ENCODE peak calls at places on chromosome 15, in nine cellular contexts. One of them, this sample, is unnamed.

GRCh38 chr15:63372753-63373152 is 8.9 kb downstream of the CA12 start:
- DNase-seq in neural crest cell: no peak
- DNase-seq in astrocyte: peak; percentile 52
- DNase-seq in NB4: no peak
- DNase-seq in PC-3: no peak
- DNase-seq in fibroblast of mammary gland: peak; percentile 94
- DNase-seq in fibroblast of pulmonary artery: no peak
- DNase-seq in mesothelial cell of epicardium: no peak
- DNase-seq in thyroid gland: no peak
- DNase-seq in this sample: no peak

GRCh38 chr15:40328711-40329240 is 5.3 kb downstream of the INAFM2 start:
- DNase-seq in neural crest cell: no peak
- DNase-seq in astrocyte: no peak
- DNase-seq in NB4: no peak
- DNase-seq in PC-3: no peak
- DNase-seq in fibroblast of mammary gland: no peak
- DNase-seq in fibroblast of pulmonary artery: no peak
- DNase-seq in mesothelial cell of epicardium: no peak
- DNase-seq in thyroid gland: no peak
- DNase-seq in this sample: no peak

GRCh38 chr15:26759991-26760390 is 12.9 kb downstream of the GABRB3 start:
- DNase-seq in neural crest cell: no peak
- DNase-seq in astrocyte: no peak
- DNase-seq in NB4: no peak
- DNase-seq in PC-3: no peak
- DNase-seq in fibroblast of mammary gland: no peak
- DNase-seq in fibroblast of pulmonary artery: no peak
- DNase-seq in mesothelial cell of epicardium: no peak
- DNase-seq in thyroid gland: no peak
- DNase-seq in this sample: no peak

GRCh38 chr15:32730677-32731654 is 13.2 kb downstream of the GREM1 start:
- DNase-seq in neural crest cell: no peak
- DNase-seq in astrocyte: no peak
- DNase-seq in NB4: no peak
- DNase-seq in PC-3: peak; percentile 57
- DNase-seq in fibroblast of mammary gland: no peak
- DNase-seq in fibroblast of pulmonary artery: peak; percentile 29
- DNase-seq in mesothelial cell of epicardium: peak; percentile 58
- DNase-seq in thyroid gland: peak; percentile 93
- DNase-seq in this sample: no peak

GRCh38 chr15:68598171-68599152 is 19.7 kb downstream of the CORO2B start:
- DNase-seq in neural crest cell: no peak
- DNase-seq in astrocyte: no peak
- DNase-seq in NB4: no peak
- DNase-seq in PC-3: no peak
- DNase-seq in fibroblast of mammary gland: peak; percentile 84
- DNase-seq in fibroblast of pulmonary artery: no peak
- DNase-seq in mesothelial cell of epicardium: no peak
- DNase-seq in thyroid gland: no peak
- DNase-seq in this sample: no peak

GRCh38 chr15:60526127-60526616 is 47.2 kb upstream of the ICE2 start:
- DNase-seq in neural crest cell: no peak
- DNase-seq in astrocyte: no peak
- DNase-seq in NB4: no peak
- DNase-seq in PC-3: peak; percentile 94
- DNase-seq in fibroblast of mammary gland: peak; percentile 76
- DNase-seq in fibroblast of pulmonary artery: no peak
- DNase-seq in mesothelial cell of epicardium: no peak
- DNase-seq in thyroid gland: no peak
- DNase-seq in this sample: no peak

GRCh38 chr15:57026016-57026602 is 107.7 kb downstream of the TCF12 start:
- DNase-seq in neural crest cell: no peak
- DNase-seq in astrocyte: no peak
- DNase-seq in NB4: no peak
- DNase-seq in PC-3: no peak
- DNase-seq in fibroblast of mammary gland: no peak
- DNase-seq in fibroblast of pulmonary artery: no peak
- DNase-seq in mesothelial cell of epicardium: no peak
- DNase-seq in thyroid gland: no peak
- DNase-seq in this sample: no peak

GRCh38 chr15:57097246-57097645 is 178.8 kb downstream of the TCF12 start:
- DNase-seq in neural crest cell: no peak
- DNase-seq in astrocyte: no peak
- DNase-seq in NB4: no peak
- DNase-seq in PC-3: no peak
- DNase-seq in fibroblast of mammary gland: no peak
- DNase-seq in fibroblast of pulmonary artery: no peak
- DNase-seq in mesothelial cell of epicardium: no peak
- DNase-seq in thyroid gland: no peak
- DNase-seq in this sample: no peak

GRCh38 chr15:58931985-58932384 is 1.5 kb downstream of the SLTM start:
- DNase-seq in neural crest cell: no peak
- DNase-seq in astrocyte: peak; percentile 48
- DNase-seq in NB4: peak; percentile 82
- DNase-seq in PC-3: peak; percentile 52
- DNase-seq in fibroblast of mammary gland: peak; percentile 60
- DNase-seq in fibroblast of pulmonary artery: peak; percentile 55
- DNase-seq in mesothelial cell of epicardium: no peak
- DNase-seq in thyroid gland: peak; percentile 38
- DNase-seq in this sample: peak; percentile 61

GRCh38 chr15:73518180-73518862 is 75.4 kb downstream of the REC114 start:
- DNase-seq in neural crest cell: no peak
- DNase-seq in astrocyte: no peak
- DNase-seq in NB4: no peak
- DNase-seq in PC-3: no peak
- DNase-seq in fibroblast of mammary gland: no peak
- DNase-seq in fibroblast of pulmonary artery: no peak
- DNase-seq in mesothelial cell of epicardium: no peak
- DNase-seq in thyroid gland: peak; percentile 71
- DNase-seq in this sample: no peak

GRCh38 chr15:78077053-78077859 is at the start of gene TBC1D2B:
- DNase-seq in neural crest cell: peak; percentile 56
- DNase-seq in astrocyte: no peak
- DNase-seq in NB4: peak; percentile 87
- DNase-seq in PC-3: peak; percentile 52
- DNase-seq in fibroblast of mammary gland: peak; percentile 51
- DNase-seq in fibroblast of pulmonary artery: peak; percentile 60
- DNase-seq in mesothelial cell of epicardium: peak; percentile 50
- DNase-seq in thyroid gland: peak; percentile 60
- DNase-seq in this sample: peak; percentile 87
- TF ChIP-seq CTCF in neural crest cell: no peak
- TF ChIP-seq CTCF in astrocyte: no peak
- TF ChIP-seq CTCF in NB4: no peak
- TF ChIP-seq CTCF in PC-3: no peak
- TF ChIP-seq CTCF in fibroblast of mammary gland: no peak
- TF ChIP-seq CTCF in fibroblast of pulmonary artery: no peak
- TF ChIP-seq CTCF in mesothelial cell of epicardium: no peak
- TF ChIP-seq CTCF in thyroid gland: no peak
- TF ChIP-seq CTCF in this sample: no peak

GRCh38 chr15:94412979-94413741 is 181.8 kb downstream of the MCTP2 start:
- DNase-seq in neural crest cell: no peak
- DNase-seq in astrocyte: no peak
- DNase-seq in NB4: peak; percentile 48
- DNase-seq in PC-3: peak; percentile 35
- DNase-seq in fibroblast of mammary gland: peak; percentile 35
- DNase-seq in fibroblast of pulmonary artery: peak; percentile 33
- DNase-seq in mesothelial cell of epicardium: no peak
- DNase-seq in thyroid gland: no peak
- DNase-seq in this sample: peak; percentile 12
- TF ChIP-seq CTCF in neural crest cell: peak; percentile 84
- TF ChIP-seq CTCF in astrocyte: peak; percentile 28
- TF ChIP-seq CTCF in NB4: no peak
- TF ChIP-seq CTCF in PC-3: peak; percentile 67
- TF ChIP-seq CTCF in fibroblast of mammary gland: peak; percentile 44
- TF ChIP-seq CTCF in fibroblast of pulmonary artery: peak; percentile 30
- TF ChIP-seq CTCF in mesothelial cell of epicardium: peak; percentile 73
- TF ChIP-seq CTCF in thyroid gland: peak; percentile 47
- TF ChIP-seq CTCF in this sample: peak; percentile 17

DNA sequence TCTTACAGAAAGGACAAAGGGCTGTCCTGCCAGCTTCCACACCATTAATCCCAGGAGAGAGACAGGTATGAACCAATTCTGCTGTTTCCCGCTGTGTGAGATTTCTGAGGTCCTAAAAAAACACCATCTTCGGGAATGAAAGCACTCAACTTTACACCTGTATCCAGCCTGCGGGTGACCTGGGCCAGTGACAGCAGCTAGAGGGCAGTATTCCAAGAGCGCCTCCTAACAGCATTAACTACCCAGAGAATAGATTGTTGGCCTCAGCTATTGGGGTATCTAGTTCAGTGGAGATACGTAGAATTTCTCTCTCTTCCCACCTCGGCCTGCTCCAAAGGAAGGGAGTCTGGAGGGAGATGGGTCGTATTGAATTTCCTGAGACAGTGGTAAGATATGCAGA is 55.1 kb downstream of the WDR76 start:
- DNase-seq in neural crest cell: no peak
- DNase-seq in astrocyte: no peak
- DNase-seq in NB4: no peak
- DNase-seq in PC-3: peak; percentile 20
- DNase-seq in fibroblast of mammary gland: no peak
- DNase-seq in fibroblast of pulmonary artery: no peak
- DNase-seq in mesothelial cell of epicardium: no peak
- DNase-seq in thyroid gland: peak; percentile 13
- DNase-seq in this sample: no peak
- TF ChIP-seq CTCF in neural crest cell: peak; percentile 47
- TF ChIP-seq CTCF in astrocyte: peak; percentile 35
- TF ChIP-seq CTCF in NB4: peak; percentile 49
- TF ChIP-seq CTCF in PC-3: peak; percentile 83
- TF ChIP-seq CTCF in fibroblast of mammary gland: peak; percentile 46
- TF ChIP-seq CTCF in fibroblast of pulmonary artery: peak; percentile 59
- TF ChIP-seq CTCF in mesothelial cell of epicardium: no peak
- TF ChIP-seq CTCF in thyroid gland: peak; percentile 29
- TF ChIP-seq CTCF in this sample: peak; percentile 13

DNA sequence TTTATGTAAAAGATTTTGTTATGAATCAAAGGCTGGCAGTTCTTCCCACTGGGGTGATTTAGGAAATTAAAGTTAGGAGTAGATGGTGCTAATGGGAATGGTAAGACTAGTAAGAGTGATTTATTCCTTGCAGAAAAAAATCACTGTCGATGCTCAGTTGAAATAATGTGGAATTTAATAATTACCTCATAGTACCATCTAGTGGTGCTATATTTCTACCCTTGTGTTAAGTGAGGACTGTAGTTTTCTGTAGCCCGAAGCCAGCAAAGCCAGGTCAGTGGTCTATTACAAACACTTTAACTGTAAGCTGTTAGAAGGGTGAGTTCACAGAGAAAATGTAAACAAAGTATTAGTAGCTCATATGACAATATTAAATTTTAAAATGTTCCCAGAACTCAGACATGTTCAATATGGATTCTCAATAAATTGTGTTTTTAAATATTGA is 39.5 kb upstream of the GOLGA8J start:
- DNase-seq in neural crest cell: no peak
- DNase-seq in astrocyte: peak; percentile 29
- DNase-seq in NB4: no peak
- DNase-seq in PC-3: peak; percentile 62
- DNase-seq in fibroblast of mammary gland: peak; percentile 19
- DNase-seq in fibroblast of pulmonary artery: peak; percentile 49
- DNase-seq in mesothelial cell of epicardium: no peak
- DNase-seq in thyroid gland: no peak
- DNase-seq in this sample: no peak
- TF ChIP-seq CTCF in neural crest cell: no peak
- TF ChIP-seq CTCF in astrocyte: peak; percentile 19
- TF ChIP-seq CTCF in NB4: no peak
- TF ChIP-seq CTCF in PC-3: peak; percentile 67
- TF ChIP-seq CTCF in fibroblast of mammary gland: peak; percentile 20
- TF ChIP-seq CTCF in fibroblast of pulmonary artery: peak; percentile 31
- TF ChIP-seq CTCF in mesothelial cell of epicardium: no peak
- TF ChIP-seq CTCF in thyroid gland: peak; percentile 48
- TF ChIP-seq CTCF in this sample: no peak

DNA sequence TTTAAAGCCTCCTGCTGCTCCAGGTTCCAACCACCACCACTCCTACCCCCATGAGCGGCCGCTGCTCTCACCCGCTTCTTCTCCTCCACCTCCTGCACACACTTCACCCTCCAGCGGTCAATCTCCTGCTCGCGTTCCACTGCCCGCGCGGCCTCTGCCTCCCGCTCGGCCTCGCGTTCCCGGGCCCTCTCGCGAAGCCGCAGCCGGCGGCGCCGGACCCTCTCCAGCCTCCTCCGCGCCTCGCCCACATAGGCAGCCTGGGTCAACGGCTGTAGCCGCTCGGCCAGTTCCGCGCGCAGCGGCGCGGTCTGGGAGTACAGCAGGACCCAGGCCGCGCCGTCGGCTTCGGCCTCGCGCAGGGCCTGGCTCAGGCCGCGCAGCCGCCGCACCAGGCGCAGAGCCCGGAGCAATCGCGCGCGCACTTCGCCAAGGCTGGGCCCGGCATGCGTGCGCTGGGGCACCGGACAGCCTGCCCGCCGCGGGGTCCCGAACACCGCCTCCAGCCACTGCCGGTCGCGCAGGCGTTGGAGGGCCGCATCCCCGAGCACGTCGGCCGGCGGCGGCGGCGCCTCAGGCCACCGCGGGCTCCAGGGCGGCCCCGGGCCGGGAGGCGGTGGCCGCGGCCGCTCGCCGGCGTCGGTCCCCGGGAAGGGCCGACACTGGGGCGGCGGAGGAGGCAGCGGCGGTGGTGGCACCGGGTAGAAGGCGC is 613 bp downstream of the PDCD7 start:
- DNase-seq in neural crest cell: peak; percentile 43
- DNase-seq in astrocyte: peak; percentile 51
- DNase-seq in NB4: peak; percentile 74
- DNase-seq in PC-3: peak; percentile 11
- DNase-seq in fibroblast of mammary gland: peak; percentile 47
- DNase-seq in fibroblast of pulmonary artery: peak; percentile 58
- DNase-seq in mesothelial cell of epicardium: peak; percentile 23
- DNase-seq in thyroid gland: peak; percentile 58
- DNase-seq in this sample: peak; percentile 79
- TF ChIP-seq CTCF in neural crest cell: no peak
- TF ChIP-seq CTCF in astrocyte: no peak
- TF ChIP-seq CTCF in NB4: no peak
- TF ChIP-seq CTCF in PC-3: no peak
- TF ChIP-seq CTCF in fibroblast of mammary gland: no peak
- TF ChIP-seq CTCF in fibroblast of pulmonary artery: no peak
- TF ChIP-seq CTCF in mesothelial cell of epicardium: no peak
- TF ChIP-seq CTCF in thyroid gland: no peak
- TF ChIP-seq CTCF in this sample: no peak

This sample was measured in GM20000.